ENCODE peak calls at places on chromosomes 16 and 17, in eight cellular contexts. One of them, this sample, is unnamed. For H3K9me3, the result is how much of the 10 kb centered on the place peaks cover.

GRCh38 chr17:2337811-2338657 is 733 bp downstream of the SGSM2 start:
- DNase-seq in upper lobe of left lung: peak
- DNase-seq in stomach: peak
- DNase-seq in breast epithelium: peak
- DNase-seq in endothelial cell of umbilical vein: peak
- DNase-seq in suprapubic skin: no peak
- DNase-seq in transverse colon: peak
- DNase-seq in HepG2: peak
- DNase-seq in this sample: peak

GRCh38 chr16:21236831-21237230 is 3.3 kb downstream of the ANKS4B start:
- DNase-seq in upper lobe of left lung: no peak
- DNase-seq in stomach: no peak
- DNase-seq in breast epithelium: no peak
- DNase-seq in endothelial cell of umbilical vein: no peak
- DNase-seq in suprapubic skin: no peak
- DNase-seq in transverse colon: no peak
- DNase-seq in HepG2: no peak
- DNase-seq in this sample: no peak

GRCh38 chr16:50902457-50902856 is 160.6 kb downstream of the CYLD start:
- DNase-seq in upper lobe of left lung: no peak
- DNase-seq in stomach: no peak
- DNase-seq in breast epithelium: no peak
- DNase-seq in endothelial cell of umbilical vein: no peak
- DNase-seq in suprapubic skin: no peak
- DNase-seq in transverse colon: no peak
- DNase-seq in HepG2: no peak
- DNase-seq in this sample: no peak

GRCh38 chr17:1931759-1932579 is 93.2 kb downstream of the RTN4RL1 start:
- DNase-seq in upper lobe of left lung: peak
- DNase-seq in stomach: peak
- DNase-seq in breast epithelium: no peak
- DNase-seq in endothelial cell of umbilical vein: no peak
- DNase-seq in suprapubic skin: no peak
- DNase-seq in transverse colon: peak
- DNase-seq in HepG2: peak
- DNase-seq in this sample: peak

GRCh38 chr16:73319747-73320146 is 271.8 kb upstream of the ZFHX3 start:
- DNase-seq in upper lobe of left lung: no peak
- DNase-seq in stomach: no peak
- DNase-seq in breast epithelium: no peak
- DNase-seq in endothelial cell of umbilical vein: no peak
- DNase-seq in suprapubic skin: no peak
- DNase-seq in transverse colon: no peak
- DNase-seq in HepG2: no peak
- DNase-seq in this sample: no peak

GRCh38 chr16:12488371-12488770 is 315.3 kb downstream of the CPPED1 start:
- DNase-seq in upper lobe of left lung: no peak
- DNase-seq in stomach: no peak
- DNase-seq in breast epithelium: no peak
- DNase-seq in endothelial cell of umbilical vein: no peak
- DNase-seq in suprapubic skin: no peak
- DNase-seq in transverse colon: no peak
- DNase-seq in HepG2: no peak
- DNase-seq in this sample: no peak

GRCh38 chr16:24378999-24379398 is 122.9 kb downstream of the CACNG3 start:
- DNase-seq in upper lobe of left lung: no peak
- DNase-seq in stomach: no peak
- DNase-seq in breast epithelium: no peak
- DNase-seq in endothelial cell of umbilical vein: no peak
- DNase-seq in suprapubic skin: no peak
- DNase-seq in transverse colon: no peak
- DNase-seq in HepG2: no peak
- DNase-seq in this sample: no peak

GRCh38 chr17:76000016-76000754 is 470 bp upstream of the CDK3 start:
- DNase-seq in upper lobe of left lung: peak
- DNase-seq in stomach: peak
- DNase-seq in breast epithelium: no peak
- DNase-seq in endothelial cell of umbilical vein: peak
- DNase-seq in suprapubic skin: no peak
- DNase-seq in transverse colon: peak
- DNase-seq in HepG2: peak
- DNase-seq in this sample: peak

GRCh38 chr17:9677411-9677810 is 32.1 kb downstream of the USP43 start:
- DNase-seq in upper lobe of left lung: no peak
- DNase-seq in stomach: no peak
- DNase-seq in breast epithelium: no peak
- DNase-seq in endothelial cell of umbilical vein: no peak
- DNase-seq in suprapubic skin: no peak
- DNase-seq in transverse colon: no peak
- DNase-seq in HepG2: no peak
- DNase-seq in this sample: no peak

GRCh38 chr16:88894681-88895300 is 28.3 kb upstream of the PABPN1L start:
- DNase-seq in upper lobe of left lung: peak
- DNase-seq in stomach: no peak
- DNase-seq in breast epithelium: no peak
- DNase-seq in endothelial cell of umbilical vein: no peak
- DNase-seq in suprapubic skin: no peak
- DNase-seq in transverse colon: no peak
- DNase-seq in HepG2: no peak
- DNase-seq in this sample: no peak

GRCh38 chr16:12544477-12545291 is 259.0 kb downstream of the CPPED1 start:
- DNase-seq in upper lobe of left lung: no peak
- DNase-seq in stomach: no peak
- DNase-seq in breast epithelium: no peak
- DNase-seq in endothelial cell of umbilical vein: no peak
- DNase-seq in suprapubic skin: no peak
- DNase-seq in transverse colon: no peak
- DNase-seq in HepG2: peak
- DNase-seq in this sample: no peak

GRCh38 chr16:57007530-57007929 is 18.2 kb downstream of the NLRC5 start:
- DNase-seq in upper lobe of left lung: no peak
- DNase-seq in stomach: no peak
- DNase-seq in breast epithelium: no peak
- DNase-seq in endothelial cell of umbilical vein: no peak
- DNase-seq in suprapubic skin: no peak
- DNase-seq in transverse colon: no peak
- DNase-seq in HepG2: no peak
- DNase-seq in this sample: no peak

GRCh38 chr17:2295575-2295974 is 8.0 kb downstream of the SMG6 start:
- DNase-seq in upper lobe of left lung: no peak
- DNase-seq in stomach: no peak
- DNase-seq in breast epithelium: no peak
- DNase-seq in endothelial cell of umbilical vein: no peak
- DNase-seq in suprapubic skin: peak
- DNase-seq in transverse colon: no peak
- DNase-seq in HepG2: no peak
- DNase-seq in this sample: no peak

GRCh38 chr17:49879505-49879904 is 31.6 kb upstream of the TAC4 start:
- DNase-seq in upper lobe of left lung: no peak
- DNase-seq in stomach: no peak
- DNase-seq in breast epithelium: no peak
- DNase-seq in endothelial cell of umbilical vein: no peak
- DNase-seq in suprapubic skin: no peak
- DNase-seq in transverse colon: no peak
- DNase-seq in HepG2: no peak
- DNase-seq in this sample: no peak

GRCh38 chr17:4536259-4536741 is 18.9 kb downstream of the MYBBP1A start:
- DNase-seq in upper lobe of left lung: peak
- DNase-seq in stomach: no peak
- DNase-seq in breast epithelium: no peak
- DNase-seq in endothelial cell of umbilical vein: no peak
- DNase-seq in suprapubic skin: no peak
- DNase-seq in transverse colon: no peak
- DNase-seq in HepG2: no peak
- DNase-seq in this sample: no peak

GRCh38 chr17:4536742-4537411 is 18.3 kb downstream of the MYBBP1A start:
- DNase-seq in upper lobe of left lung: peak
- DNase-seq in stomach: no peak
- DNase-seq in breast epithelium: no peak
- DNase-seq in endothelial cell of umbilical vein: peak
- DNase-seq in suprapubic skin: no peak
- DNase-seq in transverse colon: no peak
- DNase-seq in HepG2: no peak
- DNase-seq in this sample: no peak

GRCh38 chr17:4534515-4534914 is 20.7 kb downstream of the MYBBP1A start:
- DNase-seq in upper lobe of left lung: peak
- DNase-seq in stomach: no peak
- DNase-seq in breast epithelium: no peak
- DNase-seq in endothelial cell of umbilical vein: no peak
- DNase-seq in suprapubic skin: no peak
- DNase-seq in transverse colon: no peak
- DNase-seq in HepG2: no peak
- DNase-seq in this sample: no peak

GRCh38 chr17:4534928-4535666 is 20.1 kb downstream of the MYBBP1A start:
- DNase-seq in upper lobe of left lung: peak
- DNase-seq in stomach: no peak
- DNase-seq in breast epithelium: no peak
- DNase-seq in endothelial cell of umbilical vein: no peak
- DNase-seq in suprapubic skin: no peak
- DNase-seq in transverse colon: no peak
- DNase-seq in HepG2: no peak
- DNase-seq in this sample: no peak

DNA sequence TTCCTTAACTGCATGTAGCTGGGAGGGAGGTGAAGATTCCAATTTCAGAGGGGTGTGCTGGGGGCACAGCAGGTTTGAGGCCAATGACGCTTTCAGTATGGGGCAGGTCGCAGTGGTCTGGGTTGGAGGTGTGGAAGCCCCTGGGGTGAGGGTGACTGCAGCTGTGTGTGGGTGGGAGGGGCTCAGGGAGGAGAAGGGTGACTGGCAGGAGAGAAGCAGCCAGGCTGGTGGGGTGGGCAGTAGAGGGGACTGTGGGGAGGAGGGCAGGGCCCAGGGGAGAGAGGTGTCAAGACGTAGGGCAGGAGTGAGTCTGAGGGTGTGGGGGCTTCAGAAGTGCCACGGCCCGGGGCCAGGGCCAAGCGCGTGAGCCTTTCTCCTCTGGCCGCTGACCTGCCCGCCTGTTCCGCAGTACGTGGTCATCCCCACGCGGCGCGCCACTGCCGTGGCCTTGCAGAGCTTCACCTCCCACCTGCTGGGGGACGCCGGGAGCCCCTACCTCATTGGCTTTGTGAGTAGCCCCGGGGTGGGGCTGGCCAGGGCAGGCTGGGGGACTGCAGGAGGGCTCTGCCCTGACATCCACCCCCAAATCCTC is 19.4 kb downstream of the MYBBP1A start:
- DNase-seq in upper lobe of left lung: peak
- DNase-seq in stomach: no peak
- DNase-seq in breast epithelium: no peak
- DNase-seq in endothelial cell of umbilical vein: no peak
- DNase-seq in suprapubic skin: no peak
- DNase-seq in transverse colon: no peak
- DNase-seq in HepG2: no peak
- DNase-seq in this sample: no peak
- TF ChIP-seq POLR2AphosphoS5 in upper lobe of left lung: no peak
- TF ChIP-seq POLR2AphosphoS5 in stomach: no peak
- TF ChIP-seq POLR2AphosphoS5 in breast epithelium: no peak
- TF ChIP-seq POLR2AphosphoS5 in endothelial cell of umbilical vein: peak
- TF ChIP-seq POLR2AphosphoS5 in suprapubic skin: no peak
- TF ChIP-seq POLR2AphosphoS5 in transverse colon: no peak
- TF ChIP-seq POLR2AphosphoS5 in HepG2: no peak
- TF ChIP-seq POLR2AphosphoS5 in this sample: no peak

DNA sequence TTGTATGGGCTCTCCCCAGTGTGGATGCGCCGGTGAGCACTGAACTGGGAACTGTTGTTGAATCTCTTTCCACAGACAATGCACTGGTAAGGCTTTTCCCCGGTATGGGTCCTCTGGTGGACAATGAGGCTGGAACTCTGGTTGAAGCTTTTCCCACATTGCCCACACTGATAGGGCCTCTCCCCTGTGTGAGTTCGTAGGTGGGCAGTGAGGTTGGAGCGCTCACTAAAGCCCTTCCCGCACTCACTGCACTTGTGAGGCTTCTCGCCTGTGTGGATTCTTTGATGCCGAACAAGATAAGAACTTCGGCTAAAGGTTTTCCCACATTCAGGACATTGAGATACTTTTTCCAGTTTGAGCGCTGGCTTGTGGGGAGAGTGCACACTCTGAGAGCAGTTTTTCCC is 17.8 kb downstream of the ZSCAN32 start:
- DNase-seq in upper lobe of left lung: no peak
- DNase-seq in stomach: no peak
- DNase-seq in breast epithelium: no peak
- DNase-seq in endothelial cell of umbilical vein: no peak
- DNase-seq in suprapubic skin: no peak
- DNase-seq in transverse colon: no peak
- DNase-seq in HepG2: no peak
- DNase-seq in this sample: no peak
- H3K9me3 ChIP-seq in upper lobe of left lung: half or more
- H3K9me3 ChIP-seq in stomach: under half
- H3K9me3 ChIP-seq in breast epithelium: half or more
- H3K9me3 ChIP-seq in endothelial cell of umbilical vein: under half
- H3K9me3 ChIP-seq in suprapubic skin: half or more
- H3K9me3 ChIP-seq in transverse colon: half or more
- H3K9me3 ChIP-seq in HepG2: under half
- H3K9me3 ChIP-seq in this sample: under half

GRCh38 chr16:79593074-79593531 is 7.4 kb downstream of the MAF start:
- DNase-seq in upper lobe of left lung: no peak
- DNase-seq in stomach: no peak
- DNase-seq in breast epithelium: no peak
- DNase-seq in endothelial cell of umbilical vein: no peak
- DNase-seq in suprapubic skin: no peak
- DNase-seq in transverse colon: no peak
- DNase-seq in HepG2: no peak
- DNase-seq in this sample: no peak

GRCh38 chr16:79597277-79597676 is 3.3 kb downstream of the MAF start:
- DNase-seq in upper lobe of left lung: no peak
- DNase-seq in stomach: no peak
- DNase-seq in breast epithelium: no peak
- DNase-seq in endothelial cell of umbilical vein: no peak
- DNase-seq in suprapubic skin: no peak
- DNase-seq in transverse colon: no peak
- DNase-seq in HepG2: no peak
- DNase-seq in this sample: no peak

GRCh38 chr16:79593754-79594153 is 6.8 kb downstream of the MAF start:
- DNase-seq in upper lobe of left lung: no peak
- DNase-seq in stomach: no peak
- DNase-seq in breast epithelium: no peak
- DNase-seq in endothelial cell of umbilical vein: no peak
- DNase-seq in suprapubic skin: no peak
- DNase-seq in transverse colon: no peak
- DNase-seq in HepG2: no peak
- DNase-seq in this sample: no peak

GRCh38 chr16:79595916-79596450 is 4.6 kb downstream of the MAF start:
- DNase-seq in upper lobe of left lung: no peak
- DNase-seq in stomach: no peak
- DNase-seq in breast epithelium: no peak
- DNase-seq in endothelial cell of umbilical vein: no peak
- DNase-seq in suprapubic skin: no peak
- DNase-seq in transverse colon: no peak
- DNase-seq in HepG2: no peak
- DNase-seq in this sample: no peak

GRCh38 chr16:79595261-79595660 is 5.3 kb downstream of the MAF start:
- DNase-seq in upper lobe of left lung: no peak
- DNase-seq in stomach: no peak
- DNase-seq in breast epithelium: no peak
- DNase-seq in endothelial cell of umbilical vein: no peak
- DNase-seq in suprapubic skin: no peak
- DNase-seq in transverse colon: no peak
- DNase-seq in HepG2: no peak
- DNase-seq in this sample: no peak
- H3K4me3 ChIP-seq in upper lobe of left lung: no peak
- H3K4me3 ChIP-seq in stomach: peak
- H3K4me3 ChIP-seq in breast epithelium: peak
- H3K4me3 ChIP-seq in endothelial cell of umbilical vein: no peak
- H3K4me3 ChIP-seq in suprapubic skin: peak
- H3K4me3 ChIP-seq in transverse colon: peak
- H3K4me3 ChIP-seq in HepG2: no peak
- H3K4me3 ChIP-seq in this sample: peak

GRCh38 chr17:29760279-29760721 is 137.6 kb upstream of the CORO6 start:
- DNase-seq in upper lobe of left lung: no peak
- DNase-seq in stomach: no peak
- DNase-seq in breast epithelium: no peak
- DNase-seq in endothelial cell of umbilical vein: peak
- DNase-seq in suprapubic skin: no peak
- DNase-seq in transverse colon: peak
- DNase-seq in HepG2: no peak
- DNase-seq in this sample: no peak
- TF ChIP-seq POLR2AphosphoS5 in upper lobe of left lung: no peak
- TF ChIP-seq POLR2AphosphoS5 in stomach: no peak
- TF ChIP-seq POLR2AphosphoS5 in breast epithelium: no peak
- TF ChIP-seq POLR2AphosphoS5 in endothelial cell of umbilical vein: no peak
- TF ChIP-seq POLR2AphosphoS5 in suprapubic skin: no peak
- TF ChIP-seq POLR2AphosphoS5 in transverse colon: no peak
- TF ChIP-seq POLR2AphosphoS5 in HepG2: no peak
- TF ChIP-seq POLR2AphosphoS5 in this sample: no peak